ENCODE peak calls at places on chromosomes 13 and 19, in nine cellular contexts. G is left lung; L is foreskin fibroblast; A is SK-N-SH; E is fibroblast of pulmonary artery; X is esophagus squamous epithelium; H is aorta; D is naive thymus-derived CD4-positive, alpha-beta T cell; B is astrocyte of the spinal cord. O is an unnamed sample.

GRCh38 chr13:97459215-97459772 is 25.3 kb downstream of the RAP2A start:
- DNase-seq in H (no peak), L (no peak), G (no peak), B (no peak), E (no peak), X (no peak), D (no peak), A (no peak), O (peak; percentile 22)

GRCh38 chr19:10018219-10018618 is 4.9 kb downstream of the RDH8 start:
- DNase-seq in L (peak; percentile 83), H (no peak), B (no peak), X (no peak), A (no peak), E (no peak), G (no peak), D (no peak), O (no peak)

GRCh38 chr19:19113040-19113541 is 25.2 kb downstream of the TMEM161A start:
- DNase-seq in D (no peak), G (no peak), B (peak; percentile 31), A (peak; percentile 62), E (peak; percentile 40), H (no peak), X (no peak), L (peak; percentile 71), O (no peak)

GRCh38 chr19:57664269-57665127 is 4.2 kb upstream of the ZSCAN4 start:
- DNase-seq in E (peak; percentile 66), A (peak; percentile 89), D (no peak), B (peak; percentile 61), L (peak; percentile 80), G (peak; percentile 42), H (peak; percentile 79), X (no peak), O (no peak)

GRCh38 chr19:33734913-33735312 is 61.8 kb upstream of the KCTD15 start:
- DNase-seq in B (no peak), E (no peak), A (peak; percentile 69), G (no peak), H (no peak), L (no peak), D (no peak), X (no peak), O (no peak)

GRCh38 chr13:25731511-25731910 is 320.3 kb downstream of the SHISA2 start:
- DNase-seq in X (no peak), A (no peak), L (no peak), G (no peak), E (no peak), H (no peak), D (no peak), B (no peak), O (no peak)

GRCh38 chr13:105665284-105665683 is 870.2 kb downstream of the EFNB2 start:
- DNase-seq in H (no peak), L (peak; percentile 57), B (peak; percentile 73), A (no peak), G (no peak), X (no peak), D (no peak), E (no peak), O (no peak)

GRCh38 chr13:51733656-51734334 is 70.2 kb downstream of the DHRS12 start:
- DNase-seq in A (no peak), D (no peak), E (no peak), G (no peak), L (no peak), H (no peak), B (no peak), X (no peak), O (no peak)

GRCh38 chr13:50389726-50390125 is 374.5 kb downstream of the KCNRG start:
- DNase-seq in A (no peak), L (no peak), X (no peak), D (no peak), H (no peak), G (no peak), E (no peak), B (no peak), O (no peak)

GRCh38 chr13:48906200-48906599 is 69.5 kb upstream of the FNDC3A start:
- DNase-seq in A (no peak), X (no peak), D (no peak), E (no peak), B (no peak), H (no peak), L (no peak), G (no peak), O (no peak)

GRCh38 chr13:41418027-41418426 is 39.3 kb upstream of the RGCC start:
- DNase-seq in G (no peak), A (no peak), X (no peak), E (peak; percentile 45), L (peak; percentile 92), B (peak; percentile 72), H (no peak), D (no peak), O (no peak)

GRCh38 chr13:75299913-75300862 is 181.8 kb downstream of the TBC1D4 start:
- DNase-seq in G (no peak), E (peak; percentile 39), D (no peak), X (no peak), A (peak; percentile 3), B (peak; percentile 43), L (peak; percentile 64), H (no peak), O (no peak)

GRCh38 chr19:54201980-54202379 is 1.3 kb downstream of the RPS9 start:
- DNase-seq in X (no peak), A (no peak), H (peak; percentile 63), B (no peak), L (no peak), G (no peak), D (no peak), E (peak; percentile 33), O (no peak)

GRCh38 chr19:46299004-46299509 is 2.2 kb downstream of the HIF3A start:
- DNase-seq in D (no peak), X (no peak), E (peak; percentile 97), G (peak; percentile 92), A (peak; percentile 99), B (peak; percentile 92), L (peak; percentile 98), H (peak; percentile 98), O (no peak)

GRCh38 chr19:46296722-46297431 is at the start of gene HIF3A:
- DNase-seq in A (peak; percentile 90), D (no peak), H (peak; percentile 84), B (peak; percentile 58), L (peak; percentile 82), G (peak; percentile 55), X (no peak), E (peak; percentile 73), O (no peak)

GRCh38 chr19:46299695-46300094 is 2.9 kb downstream of the HIF3A start:
- DNase-seq in B (no peak), X (no peak), L (peak; percentile 38), D (no peak), E (no peak), H (no peak), A (no peak), G (no peak), O (no peak)

GRCh38 chr19:46297700-46298476 is 1.0 kb downstream of the HIF3A start:
- DNase-seq in E (peak; percentile 92), G (no peak), A (peak; percentile 55), B (peak; percentile 40), D (no peak), L (peak; percentile 88), X (no peak), H (peak; percentile 88), O (no peak)

GRCh38 chr19:46298477-46299003 is 1.7 kb downstream of the HIF3A start:
- DNase-seq in L (no peak), G (no peak), B (no peak), D (no peak), H (no peak), E (no peak), X (no peak), A (no peak), O (no peak)
- H3K4me3 ChIP-seq in L (no peak overlapping the region), G (peak overlapping the region; percentile 47), B (peak overlapping the region; percentile 53), D (no peak overlapping the region), H (peak overlapping the region; percentile 42), E (peak overlapping the region; percentile 79), X (peak overlapping the region; percentile 65), A (no peak overlapping the region), O (no peak overlapping the region)

GRCh38 chr19:17686592-17687042 is 1.5 kb downstream of the UNC13A start:
- DNase-seq in X (no peak), A (peak; percentile 94), G (no peak), L (peak; percentile 61), H (peak; percentile 83), E (peak; percentile 21), D (no peak), B (peak; percentile 42), O (no peak)
- H3K4me3 ChIP-seq in X (peak overlapping the region; percentile 45), A (no peak overlapping the region), G (no peak overlapping the region), L (peak overlapping the region; percentile 20), H (no peak overlapping the region), E (peak overlapping the region; percentile 17), D (no peak overlapping the region), B (peak overlapping the region; percentile 18), O (no peak overlapping the region)

GRCh38 chr19:40605201-40605971 is 4.2 kb downstream of the LTBP4 start:
- DNase-seq in D (peak; percentile 73), X (no peak), H (peak; percentile 87), G (peak; percentile 88), B (peak; percentile 63), A (peak; percentile 78), E (peak; percentile 55), L (peak; percentile 84), O (peak; percentile 84)
- H3K4me3 ChIP-seq in D (peak overlapping the region; percentile 72), X (peak overlapping the region; percentile 81), H (no peak overlapping the region), G (peak overlapping the region; percentile 45), B (peak overlapping the region; percentile 30), A (peak overlapping the region; percentile 62), E (peak overlapping the region; percentile 32), L (peak overlapping the region; percentile 49), O (peak overlapping the region; percentile 67)

GRCh38 chr19:3607398-3608078 is 863 bp upstream of the TBXA2R start:
- DNase-seq in B (peak; percentile 44), E (peak; percentile 51), A (peak; percentile 71), D (no peak), X (no peak), G (peak; percentile 53), L (peak; percentile 58), H (peak; percentile 88), O (no peak)
- H3K4me3 ChIP-seq in B (peak overlapping the region; percentile 63), E (peak overlapping the region; percentile 58), A (peak overlapping the region; percentile 73), D (no peak overlapping the region), X (peak overlapping the region; percentile 73), G (peak overlapping the region; percentile 50), L (peak overlapping the region; percentile 63), H (peak overlapping the region; percentile 89), O (no peak overlapping the region)

GRCh38 chr13:99124695-99125334 is 75.8 kb upstream of the UBAC2 start:
- DNase-seq in H (no peak), D (no peak), G (no peak), E (peak; percentile 83), L (peak; percentile 49), X (no peak), B (peak; percentile 74), A (no peak), O (peak; percentile 50)
- H3K4me3 ChIP-seq in H (no peak overlapping the region), D (no peak overlapping the region), G (no peak overlapping the region), E (peak overlapping the region; percentile 40), L (no peak overlapping the region), X (peak overlapping the region; percentile 19), B (no peak overlapping the region), A (no peak overlapping the region), O (peak overlapping the region; percentile 27)

GRCh38 chr13:57633950-57634828 is 2.6 kb downstream of the PCDH17 start:
- DNase-seq in X (no peak), D (no peak), E (no peak), L (peak; percentile 1), A (peak; percentile 48), H (peak; percentile 79), B (no peak), G (no peak), O (no peak)
- H3K4me3 ChIP-seq in X (peak overlapping the region; percentile 70), D (no peak overlapping the region), E (no peak overlapping the region), L (no peak overlapping the region), A (peak overlapping the region; percentile 19), H (no peak overlapping the region), B (peak overlapping the region; percentile 16), G (peak overlapping the region; percentile 42), O (no peak overlapping the region)